ENCODE peak calls at places on chromosomes 4 and X, in nine cellular contexts. One of them, this sample, is unnamed. For H3K4me1, the result is how much of the 10 kb centered on the place peaks cover.

GRCh38 chr4:188986271-188986689 is 847.0 kb downstream of the TRIML1 start:
- DNase-seq in uterus: no peak
- DNase-seq in HCT116: no peak
- DNase-seq in A549: peak
- DNase-seq in body of pancreas: no peak
- DNase-seq in IMR-90: peak
- DNase-seq in prostate gland: no peak
- DNase-seq in breast epithelium: no peak
- DNase-seq in sigmoid colon: no peak
- DNase-seq in this sample: no peak

GRCh38 chr4:52059372-52059771 is 8.3 kb downstream of the SPATA18 start:
- DNase-seq in uterus: no peak
- DNase-seq in HCT116: no peak
- DNase-seq in A549: peak
- DNase-seq in body of pancreas: no peak
- DNase-seq in IMR-90: peak
- DNase-seq in prostate gland: peak
- DNase-seq in breast epithelium: no peak
- DNase-seq in sigmoid colon: no peak
- DNase-seq in this sample: no peak

GRCh38 chrX:96770315-96770714 is 85.7 kb downstream of the DIAPH2 start:
- DNase-seq in uterus: no peak
- DNase-seq in HCT116: no peak
- DNase-seq in A549: peak
- DNase-seq in body of pancreas: no peak
- DNase-seq in IMR-90: peak
- DNase-seq in prostate gland: no peak
- DNase-seq in breast epithelium: no peak
- DNase-seq in sigmoid colon: no peak
- DNase-seq in this sample: no peak

GRCh38 chr4:108900018-108900417 is 137.2 kb upstream of the ETNPPL start:
- DNase-seq in uterus: no peak
- DNase-seq in HCT116: no peak
- DNase-seq in A549: no peak
- DNase-seq in body of pancreas: no peak
- DNase-seq in IMR-90: no peak
- DNase-seq in prostate gland: no peak
- DNase-seq in breast epithelium: no peak
- DNase-seq in sigmoid colon: no peak
- DNase-seq in this sample: no peak

GRCh38 chr4:108352664-108353308 is 184.1 kb upstream of the LEF1 start:
- DNase-seq in uterus: no peak
- DNase-seq in HCT116: no peak
- DNase-seq in A549: no peak
- DNase-seq in body of pancreas: no peak
- DNase-seq in IMR-90: no peak
- DNase-seq in prostate gland: no peak
- DNase-seq in breast epithelium: no peak
- DNase-seq in sigmoid colon: no peak
- DNase-seq in this sample: no peak

GRCh38 chrX:22015144-22015750 is 16.9 kb upstream of the PHEX start:
- DNase-seq in uterus: no peak
- DNase-seq in HCT116: no peak
- DNase-seq in A549: no peak
- DNase-seq in body of pancreas: no peak
- DNase-seq in IMR-90: no peak
- DNase-seq in prostate gland: no peak
- DNase-seq in breast epithelium: no peak
- DNase-seq in sigmoid colon: no peak
- DNase-seq in this sample: no peak

GRCh38 chrX:69238960-69239231 is 73.6 kb upstream of the PJA1 start:
- DNase-seq in uterus: no peak
- DNase-seq in HCT116: no peak
- DNase-seq in A549: no peak
- DNase-seq in body of pancreas: no peak
- DNase-seq in IMR-90: no peak
- DNase-seq in prostate gland: no peak
- DNase-seq in breast epithelium: no peak
- DNase-seq in sigmoid colon: no peak
- DNase-seq in this sample: no peak

GRCh38 chr4:155040031-155040430 is 168.4 kb upstream of the NPY2R start:
- DNase-seq in uterus: no peak
- DNase-seq in HCT116: no peak
- DNase-seq in A549: no peak
- DNase-seq in body of pancreas: no peak
- DNase-seq in IMR-90: no peak
- DNase-seq in prostate gland: no peak
- DNase-seq in breast epithelium: no peak
- DNase-seq in sigmoid colon: no peak
- DNase-seq in this sample: no peak

GRCh38 chr4:176123710-176124407 is 58.2 kb downstream of the WDR17 start:
- DNase-seq in uterus: no peak
- DNase-seq in HCT116: peak
- DNase-seq in A549: peak
- DNase-seq in body of pancreas: peak
- DNase-seq in IMR-90: no peak
- DNase-seq in prostate gland: no peak
- DNase-seq in breast epithelium: no peak
- DNase-seq in sigmoid colon: no peak
- DNase-seq in this sample: no peak

GRCh38 chr4:163582688-163583087 is 88.2 kb downstream of the TMA16 start:
- DNase-seq in uterus: no peak
- DNase-seq in HCT116: no peak
- DNase-seq in A549: no peak
- DNase-seq in body of pancreas: no peak
- DNase-seq in IMR-90: no peak
- DNase-seq in prostate gland: no peak
- DNase-seq in breast epithelium: no peak
- DNase-seq in sigmoid colon: no peak
- DNase-seq in this sample: no peak

GRCh38 chr4:137960371-137961050 is 281.6 kb downstream of the SLC7A11 start:
- DNase-seq in uterus: no peak
- DNase-seq in HCT116: no peak
- DNase-seq in A549: no peak
- DNase-seq in body of pancreas: no peak
- DNase-seq in IMR-90: peak
- DNase-seq in prostate gland: peak
- DNase-seq in breast epithelium: no peak
- DNase-seq in sigmoid colon: no peak
- DNase-seq in this sample: no peak

GRCh38 chr4:80069837-80070788 is 2.9 kb downstream of the ANTXR2 start:
- DNase-seq in uterus: no peak
- DNase-seq in HCT116: peak
- DNase-seq in A549: no peak
- DNase-seq in body of pancreas: no peak
- DNase-seq in IMR-90: peak
- DNase-seq in prostate gland: no peak
- DNase-seq in breast epithelium: no peak
- DNase-seq in sigmoid colon: no peak
- DNase-seq in this sample: no peak

GRCh38 chr4:141814499-141814898 is 178.1 kb downstream of the IL15 start:
- DNase-seq in uterus: no peak
- DNase-seq in HCT116: no peak
- DNase-seq in A549: no peak
- DNase-seq in body of pancreas: no peak
- DNase-seq in IMR-90: no peak
- DNase-seq in prostate gland: no peak
- DNase-seq in breast epithelium: no peak
- DNase-seq in sigmoid colon: no peak
- DNase-seq in this sample: no peak

GRCh38 chr4:166091914-166092510 is 219.0 kb downstream of the TLL1 start:
- DNase-seq in uterus: no peak
- DNase-seq in HCT116: peak
- DNase-seq in A549: peak
- DNase-seq in body of pancreas: no peak
- DNase-seq in IMR-90: peak
- DNase-seq in prostate gland: peak
- DNase-seq in breast epithelium: no peak
- DNase-seq in sigmoid colon: no peak
- DNase-seq in this sample: no peak

GRCh38 chrX:47573334-47574095 is 8.7 kb upstream of the TIMP1 start:
- DNase-seq in uterus: peak
- DNase-seq in HCT116: no peak
- DNase-seq in A549: no peak
- DNase-seq in body of pancreas: no peak
- DNase-seq in IMR-90: peak
- DNase-seq in prostate gland: peak
- DNase-seq in breast epithelium: no peak
- DNase-seq in sigmoid colon: peak
- DNase-seq in this sample: no peak

GRCh38 chrX:14753436-14753835 is 119.4 kb downstream of the FANCB start:
- DNase-seq in uterus: no peak
- DNase-seq in HCT116: no peak
- DNase-seq in A549: no peak
- DNase-seq in body of pancreas: no peak
- DNase-seq in IMR-90: no peak
- DNase-seq in prostate gland: no peak
- DNase-seq in breast epithelium: no peak
- DNase-seq in sigmoid colon: no peak
- DNase-seq in this sample: no peak

GRCh38 chrX:14758029-14758491 is 114.8 kb downstream of the FANCB start:
- DNase-seq in uterus: no peak
- DNase-seq in HCT116: no peak
- DNase-seq in A549: no peak
- DNase-seq in body of pancreas: no peak
- DNase-seq in IMR-90: no peak
- DNase-seq in prostate gland: no peak
- DNase-seq in breast epithelium: no peak
- DNase-seq in sigmoid colon: no peak
- DNase-seq in this sample: no peak
- TF ChIP-seq POLR2A in uterus: no peak
- TF ChIP-seq POLR2A in HCT116: no peak
- TF ChIP-seq POLR2A in A549: no peak
- TF ChIP-seq POLR2A in body of pancreas: no peak
- TF ChIP-seq POLR2A in IMR-90: no peak
- TF ChIP-seq POLR2A in prostate gland: no peak
- TF ChIP-seq POLR2A in breast epithelium: no peak
- TF ChIP-seq POLR2A in sigmoid colon: no peak
- TF ChIP-seq POLR2A in this sample: no peak

GRCh38 chrX:2501246-2502102 is 698 bp upstream of the DHRSX start:
- DNase-seq in uterus: no peak
- DNase-seq in HCT116: no peak
- DNase-seq in A549: no peak
- DNase-seq in body of pancreas: no peak
- DNase-seq in IMR-90: no peak
- DNase-seq in prostate gland: no peak
- DNase-seq in breast epithelium: no peak
- DNase-seq in sigmoid colon: no peak
- DNase-seq in this sample: peak

GRCh38 chrX:2500681-2501151 is at the start of the genes DHRSX and ZBED1:
- DNase-seq in uterus: no peak
- DNase-seq in HCT116: no peak
- DNase-seq in A549: peak
- DNase-seq in body of pancreas: peak
- DNase-seq in IMR-90: no peak
- DNase-seq in prostate gland: no peak
- DNase-seq in breast epithelium: no peak
- DNase-seq in sigmoid colon: no peak
- DNase-seq in this sample: peak

GRCh38 chrX:2499507-2499906 is 1.3 kb downstream of the DHRSX start:
- DNase-seq in uterus: no peak
- DNase-seq in HCT116: no peak
- DNase-seq in A549: no peak
- DNase-seq in body of pancreas: no peak
- DNase-seq in IMR-90: no peak
- DNase-seq in prostate gland: no peak
- DNase-seq in breast epithelium: no peak
- DNase-seq in sigmoid colon: no peak
- DNase-seq in this sample: peak

GRCh38 chrX:2498781-2499302 is 1.9 kb downstream of the DHRSX start:
- DNase-seq in uterus: no peak
- DNase-seq in HCT116: no peak
- DNase-seq in A549: peak
- DNase-seq in body of pancreas: peak
- DNase-seq in IMR-90: peak
- DNase-seq in prostate gland: peak
- DNase-seq in breast epithelium: no peak
- DNase-seq in sigmoid colon: no peak
- DNase-seq in this sample: peak

GRCh38 chrX:2500091-2500680 is 590 bp downstream of the DHRSX start:
- DNase-seq in uterus: no peak
- DNase-seq in HCT116: no peak
- DNase-seq in A549: peak
- DNase-seq in body of pancreas: peak
- DNase-seq in IMR-90: peak
- DNase-seq in prostate gland: no peak
- DNase-seq in breast epithelium: no peak
- DNase-seq in sigmoid colon: no peak
- DNase-seq in this sample: peak
- H3K4me1 ChIP-seq in uterus: under half
- H3K4me1 ChIP-seq in HCT116: under half
- H3K4me1 ChIP-seq in A549: under half
- H3K4me1 ChIP-seq in body of pancreas: under half
- H3K4me1 ChIP-seq in IMR-90: under half
- H3K4me1 ChIP-seq in prostate gland: under half
- H3K4me1 ChIP-seq in breast epithelium: under half
- H3K4me1 ChIP-seq in sigmoid colon: under half
- H3K4me1 ChIP-seq in this sample: under half

DNA sequence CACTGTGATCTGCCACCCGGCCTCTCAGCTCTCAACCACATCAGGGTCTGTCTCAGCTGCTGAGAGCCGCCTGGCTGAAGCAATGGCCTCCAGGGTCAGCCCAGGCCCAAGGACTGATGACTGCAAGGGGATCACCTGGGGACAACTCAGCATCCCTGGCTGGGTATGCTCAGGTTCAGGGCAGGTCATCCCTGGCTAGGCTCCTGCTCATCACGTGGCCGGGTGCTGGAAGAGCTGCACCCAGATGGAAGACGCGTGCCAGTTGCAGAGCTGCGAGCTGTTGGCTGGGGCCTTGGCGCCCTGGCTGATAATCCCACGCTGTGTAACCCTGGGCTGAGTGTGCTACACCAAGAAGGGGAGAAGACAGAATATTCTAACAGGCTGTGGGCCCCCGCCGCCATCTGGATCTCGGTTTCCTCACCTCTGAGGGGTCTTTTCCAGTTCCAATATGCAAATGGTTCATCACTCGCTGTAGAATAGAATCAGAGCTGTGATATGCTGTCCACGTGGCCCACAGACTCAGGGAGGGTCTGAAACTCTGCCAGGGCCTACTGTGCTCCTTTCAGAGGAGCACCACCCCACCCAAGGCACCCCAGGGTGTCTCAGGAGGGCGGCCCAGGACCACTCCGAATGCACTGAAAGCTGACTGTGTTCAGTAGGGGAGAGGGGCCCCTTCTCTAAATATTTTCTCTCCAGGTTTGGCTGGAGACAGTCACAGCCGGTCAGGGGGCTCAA is 338.8 kb downstream of the BCOR start:
- DNase-seq in uterus: no peak
- DNase-seq in HCT116: no peak
- DNase-seq in A549: no peak
- DNase-seq in body of pancreas: no peak
- DNase-seq in IMR-90: no peak
- DNase-seq in prostate gland: no peak
- DNase-seq in breast epithelium: no peak
- DNase-seq in sigmoid colon: peak
- DNase-seq in this sample: no peak
- H3K27ac ChIP-seq in uterus: peak
- H3K27ac ChIP-seq in HCT116: no peak
- H3K27ac ChIP-seq in A549: peak
- H3K27ac ChIP-seq in body of pancreas: peak
- H3K27ac ChIP-seq in IMR-90: peak
- H3K27ac ChIP-seq in prostate gland: peak
- H3K27ac ChIP-seq in breast epithelium: peak
- H3K27ac ChIP-seq in sigmoid colon: peak
- H3K27ac ChIP-seq in this sample: no peak

GRCh38 chrX:30513284-30513683 is 64.3 kb downstream of the TASL start:
- DNase-seq in uterus: no peak
- DNase-seq in HCT116: no peak
- DNase-seq in A549: peak
- DNase-seq in body of pancreas: no peak
- DNase-seq in IMR-90: no peak
- DNase-seq in prostate gland: no peak
- DNase-seq in breast epithelium: no peak
- DNase-seq in sigmoid colon: no peak
- DNase-seq in this sample: no peak
- TF ChIP-seq POLR2A in uterus: no peak
- TF ChIP-seq POLR2A in HCT116: no peak
- TF ChIP-seq POLR2A in A549: no peak
- TF ChIP-seq POLR2A in body of pancreas: no peak
- TF ChIP-seq POLR2A in IMR-90: no peak
- TF ChIP-seq POLR2A in prostate gland: no peak
- TF ChIP-seq POLR2A in breast epithelium: no peak
- TF ChIP-seq POLR2A in sigmoid colon: no peak
- TF ChIP-seq POLR2A in this sample: no peak

This sample was measured in spleen.